ENCODE peak calls at places on chromosomes 6 and 20, in eight cellular contexts. G is thyroid gland, E is ascending aorta, D is lower lobe of right lung, Z is tibial artery, T is astrocyte, R is endothelial cell of umbilical vein, N is SJCRH30. I is an unnamed sample.

GRCh38 chr6:118930680-118931079 is 4.3 kb downstream of the MCM9 start:
- DNase-seq in G (no peak), E (no peak), D (no peak), Z (no peak), T (no peak), R (no peak), N (no peak), I (no peak)

GRCh38 chr6:163626073-163626867 is 211.8 kb downstream of the QKI start:
- DNase-seq in G (no peak), E (no peak), D (no peak), Z (no peak), T (peak), R (no peak), N (no peak), I (no peak)

GRCh38 chr6:5025911-5026819 is 22.3 kb upstream of the RPP40 start:
- DNase-seq in G (peak), E (no peak), D (peak), Z (peak), T (peak), R (peak), N (peak), I (peak)

GRCh38 chr6:99151634-99152344 is 197.7 kb downstream of the FAXC start:
- DNase-seq in G (peak), E (no peak), D (peak), Z (no peak), T (peak), R (peak), N (peak), I (peak)

GRCh38 chr6:28266962-28267694 is at the start of gene ZSCAN26:
- DNase-seq in G (peak), E (peak), D (peak), Z (peak), T (peak), R (peak), N (peak), I (peak)

GRCh38 chr20:24165336-24166126 is 177.0 kb upstream of the GGTLC1 start:
- DNase-seq in G (no peak), E (no peak), D (no peak), Z (no peak), T (no peak), R (peak), N (no peak), I (peak)

GRCh38 chr6:36054415-36054814 is 26.8 kb downstream of the MAPK14 start:
- DNase-seq in G (no peak), E (no peak), D (no peak), Z (no peak), T (no peak), R (no peak), N (no peak), I (no peak)

GRCh38 chr6:33749401-33749800 is 2.7 kb upstream of the IP6K3 start:
- DNase-seq in G (no peak), E (no peak), D (no peak), Z (no peak), T (no peak), R (no peak), N (no peak), I (no peak)

GRCh38 chr6:35090734-35091133 is 50.4 kb downstream of the TCP11 start:
- DNase-seq in G (no peak), E (no peak), D (no peak), Z (no peak), T (no peak), R (no peak), N (no peak), I (no peak)

GRCh38 chr6:24117016-24117415 is 9.0 kb upstream of the NRSN1 start:
- DNase-seq in G (no peak), E (no peak), D (no peak), Z (no peak), T (no peak), R (no peak), N (no peak), I (no peak)

GRCh38 chr20:43477193-43477592 is 19.5 kb downstream of the SRSF6 start:
- DNase-seq in G (no peak), E (no peak), D (no peak), Z (no peak), T (no peak), R (no peak), N (peak), I (no peak)

GRCh38 chr6:14664112-14664592 is 546.6 kb downstream of the CD83 start:
- DNase-seq in G (no peak), E (no peak), D (no peak), Z (no peak), T (no peak), R (no peak), N (no peak), I (no peak)

GRCh38 chr6:68559716-68560115 is 75.4 kb upstream of the ADGRB3 start:
- DNase-seq in G (no peak), E (no peak), D (no peak), Z (no peak), T (peak), R (no peak), N (peak), I (no peak)

GRCh38 chr20:58433759-58434158 is 44.7 kb downstream of the VAPB start:
- DNase-seq in G (no peak), E (no peak), D (no peak), Z (no peak), T (peak), R (peak), N (peak), I (no peak)

GRCh38 chr6:109305028-109305427 is 77.2 kb downstream of the CD164 start:
- DNase-seq in G (no peak), E (no peak), D (no peak), Z (no peak), T (no peak), R (no peak), N (no peak), I (no peak)

GRCh38 chr6:109303149-109303548 is 79.1 kb downstream of the CD164 start:
- DNase-seq in G (peak), E (no peak), D (no peak), Z (no peak), T (no peak), R (no peak), N (no peak), I (no peak)

GRCh38 chr6:109302176-109302575 is 80.1 kb downstream of the CD164 start:
- DNase-seq in G (no peak), E (no peak), D (no peak), Z (no peak), T (no peak), R (no peak), N (no peak), I (no peak)

GRCh38 chr6:109303647-109304283 is 78.5 kb downstream of the CD164 start:
- DNase-seq in G (no peak), E (no peak), D (no peak), Z (no peak), T (no peak), R (no peak), N (no peak), I (no peak)

DNA sequence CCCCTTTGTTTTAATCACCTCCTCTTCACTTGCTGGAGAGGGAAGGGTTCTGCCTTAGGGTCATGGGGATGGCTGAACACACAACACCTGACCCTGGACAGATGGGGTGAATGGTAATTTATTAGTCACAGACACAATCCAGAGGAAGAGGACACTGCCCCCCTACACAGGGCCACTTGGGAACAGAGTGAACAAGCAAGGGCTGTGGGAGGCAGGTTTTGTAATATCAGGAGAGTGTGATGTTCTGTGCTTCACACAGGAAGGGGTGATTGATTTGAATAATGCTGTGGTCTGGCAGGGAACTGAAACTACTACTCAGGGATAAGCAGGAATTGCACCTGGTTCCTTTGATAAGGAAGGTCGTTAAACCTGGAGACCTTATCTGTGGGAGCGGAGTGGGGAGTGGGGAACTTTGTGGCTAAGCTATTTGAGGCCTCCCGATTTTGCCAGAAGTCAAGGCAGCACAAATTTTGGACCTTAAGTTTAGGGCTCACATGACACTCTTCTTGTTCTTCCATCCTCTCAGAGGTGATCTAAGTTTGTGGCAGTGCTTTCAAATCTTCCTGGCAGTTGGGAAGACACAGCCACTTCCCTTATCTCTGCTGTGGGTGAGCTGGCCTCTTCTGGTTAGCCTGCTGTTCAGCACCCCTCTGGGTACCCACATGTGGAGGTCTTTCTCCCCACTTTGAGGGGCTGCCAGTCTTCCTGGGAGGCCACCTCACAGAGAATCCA is 77.8 kb downstream of the CD164 start:
- DNase-seq in G (no peak), E (no peak), D (no peak), Z (no peak), T (no peak), R (no peak), N (no peak), I (no peak)
- H3K27ac ChIP-seq in G (no peak), E (peak), D (no peak), Z (peak), T (no peak), R (no peak), N (no peak), I (no peak)

GRCh38 chr6:88473622-88474021 is 307.5 kb upstream of the CNR1 start:
- DNase-seq in G (no peak), E (no peak), D (no peak), Z (no peak), T (no peak), R (no peak), N (no peak), I (no peak)
- H3K4me3 ChIP-seq in G (no peak), E (no peak), D (no peak), Z (no peak), T (no peak), R (no peak), N (no peak), I (no peak)

DNA sequence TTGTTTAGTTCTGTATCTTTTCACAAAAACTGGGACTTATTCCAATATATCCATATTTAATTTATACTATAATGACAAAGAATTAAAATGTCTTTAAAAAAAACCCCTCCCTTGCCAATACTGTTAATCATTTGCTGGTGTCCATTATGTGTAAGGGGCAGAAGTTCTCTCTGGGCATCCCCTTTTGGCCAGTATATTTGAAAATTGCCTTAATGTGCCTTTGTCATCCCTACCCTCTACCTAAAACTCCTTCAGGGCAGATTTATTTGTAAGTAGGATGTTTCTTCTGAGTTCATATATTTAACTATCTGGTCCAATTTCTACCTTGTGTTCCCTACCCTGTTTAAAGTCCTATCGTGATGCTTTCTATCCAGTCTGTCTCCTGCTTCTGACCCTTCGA is 62.9 kb downstream of the ARHGAP18 start:
- DNase-seq in G (no peak), E (no peak), D (no peak), Z (no peak), T (no peak), R (no peak), N (no peak), I (no peak)
- H3K27ac ChIP-seq in G (peak), E (no peak), D (no peak), Z (no peak), T (peak), R (peak), N (no peak), I (peak)

DNA sequence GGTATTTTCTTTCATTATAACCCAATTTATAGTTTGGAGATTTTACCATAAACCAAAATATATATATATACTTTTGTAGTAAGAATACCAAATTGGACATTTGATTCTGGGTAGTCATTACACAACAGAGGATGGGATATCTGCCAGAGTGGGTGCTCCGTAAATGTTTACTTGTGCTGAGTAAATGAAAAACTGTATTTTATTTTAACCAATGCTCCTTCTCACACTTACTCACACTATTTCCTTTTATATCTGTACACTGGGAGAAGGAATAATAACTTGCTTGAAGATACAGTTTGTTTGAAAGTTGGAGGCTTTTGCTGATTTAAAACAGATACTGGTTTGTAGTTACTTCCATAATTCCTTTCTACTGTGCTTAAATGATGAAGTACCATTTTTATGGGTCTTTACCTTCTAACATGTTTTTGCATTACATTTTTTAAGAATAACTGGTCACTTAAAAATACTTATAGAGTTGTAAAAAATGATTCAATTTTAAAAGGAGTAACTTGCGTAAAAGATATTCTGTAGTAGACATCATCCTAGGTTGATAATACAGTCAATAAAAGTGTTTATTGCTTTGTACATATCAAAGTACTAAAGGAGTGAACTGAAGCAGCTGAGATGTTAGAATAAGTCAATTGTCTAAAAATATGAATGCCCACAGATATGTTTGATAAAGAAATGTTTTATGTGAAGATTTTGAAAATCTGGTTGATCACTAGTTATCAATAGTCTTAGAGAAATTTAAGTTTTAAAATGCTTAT is 411.7 kb downstream of the UTRN start:
- DNase-seq in G (no peak), E (no peak), D (no peak), Z (no peak), T (no peak), R (no peak), N (no peak), I (no peak)
- H3K4me3 ChIP-seq in G (no peak), E (no peak), D (no peak), Z (no peak), T (no peak), R (no peak), N (no peak), I (no peak)

DNA sequence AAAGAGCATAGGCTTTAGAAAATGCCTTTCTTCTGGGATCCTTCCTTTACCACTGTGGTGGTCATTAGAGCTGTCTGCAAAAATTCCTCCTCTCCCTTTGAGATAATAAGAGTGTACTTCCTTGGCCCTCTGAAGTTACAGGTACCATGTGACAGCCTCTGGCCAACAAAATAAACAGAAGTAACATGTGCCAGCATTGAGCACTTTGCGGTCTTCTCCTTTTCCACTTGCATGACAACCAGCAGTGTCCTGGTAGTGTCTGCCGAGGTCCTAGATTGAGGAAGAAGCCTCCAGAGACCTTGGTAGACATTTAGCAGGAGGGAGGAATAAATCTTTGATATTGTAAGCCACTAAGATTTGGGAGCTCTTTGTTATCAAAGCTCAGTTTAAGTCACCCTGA is 87.5 kb upstream of the ARID1B start:
- DNase-seq in G (no peak), E (peak), D (no peak), Z (peak), T (no peak), R (no peak), N (no peak), I (no peak)
- H3K27ac ChIP-seq in G (no peak), E (peak), D (no peak), Z (peak), T (no peak), R (no peak), N (no peak), I (no peak)

DNA sequence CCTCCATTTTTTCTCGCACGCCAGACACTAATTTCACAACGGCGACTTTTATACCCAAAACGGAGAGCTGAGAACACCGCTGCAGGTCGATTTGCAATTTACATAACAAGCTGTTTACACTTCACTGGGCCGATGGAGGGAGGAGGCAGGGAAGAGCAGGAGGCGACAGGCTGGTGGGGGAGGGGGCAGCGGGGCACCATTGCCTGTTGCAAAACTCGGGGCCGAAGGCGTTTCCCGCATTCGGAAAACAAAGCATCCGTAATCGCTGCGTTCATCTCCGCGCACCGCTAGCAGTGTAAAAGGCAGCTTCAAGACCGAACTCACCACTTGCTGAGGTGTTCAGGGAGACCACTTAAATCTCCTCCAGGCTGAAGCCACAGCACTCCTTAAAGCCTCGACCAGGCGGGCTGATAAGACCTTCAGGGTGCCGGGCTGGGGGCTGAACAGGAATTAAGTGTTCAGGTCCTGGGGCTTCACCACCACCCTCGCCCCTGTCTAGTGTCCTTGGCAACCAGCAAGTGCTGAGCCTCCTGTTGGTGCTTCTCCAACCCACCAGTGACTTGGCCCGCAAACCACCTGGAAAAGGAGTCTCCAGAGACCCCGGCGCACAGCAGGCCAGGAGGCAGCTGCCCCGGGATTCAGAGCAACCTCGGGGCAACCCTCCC is 2.0 kb upstream of the FOXC1 start:
- DNase-seq in G (no peak), E (no peak), D (no peak), Z (no peak), T (no peak), R (peak), N (no peak), I (no peak)
- H3K4me3 ChIP-seq in G (no peak), E (peak), D (no peak), Z (peak), T (peak), R (no peak), N (no peak), I (no peak)

GRCh38 chr20:31695849-31696804 is 26.5 kb downstream of the BCL2L1 start:
- DNase-seq in G (no peak), E (peak), D (peak), Z (peak), T (peak), R (peak), N (no peak), I (no peak)

GRCh38 chr20:31698803-31699718 is 23.6 kb downstream of the BCL2L1 start:
- DNase-seq in G (peak), E (peak), D (peak), Z (peak), T (peak), R (peak), N (peak), I (peak)

GRCh38 chr20:31699801-31700728 is 22.6 kb downstream of the BCL2L1 start:
- DNase-seq in G (no peak), E (no peak), D (no peak), Z (no peak), T (no peak), R (no peak), N (no peak), I (no peak)

GRCh38 chr20:31700747-31701146 is 21.9 kb downstream of the BCL2L1 start:
- DNase-seq in G (no peak), E (no peak), D (no peak), Z (no peak), T (no peak), R (no peak), N (no peak), I (peak)

GRCh38 chr20:31698243-31698802 is 24.3 kb downstream of the BCL2L1 start:
- DNase-seq in G (no peak), E (no peak), D (no peak), Z (no peak), T (no peak), R (no peak), N (no peak), I (no peak)
- H3K27ac ChIP-seq in G (peak), E (peak), D (peak), Z (peak), T (peak), R (peak), N (peak), I (peak)

DNA sequence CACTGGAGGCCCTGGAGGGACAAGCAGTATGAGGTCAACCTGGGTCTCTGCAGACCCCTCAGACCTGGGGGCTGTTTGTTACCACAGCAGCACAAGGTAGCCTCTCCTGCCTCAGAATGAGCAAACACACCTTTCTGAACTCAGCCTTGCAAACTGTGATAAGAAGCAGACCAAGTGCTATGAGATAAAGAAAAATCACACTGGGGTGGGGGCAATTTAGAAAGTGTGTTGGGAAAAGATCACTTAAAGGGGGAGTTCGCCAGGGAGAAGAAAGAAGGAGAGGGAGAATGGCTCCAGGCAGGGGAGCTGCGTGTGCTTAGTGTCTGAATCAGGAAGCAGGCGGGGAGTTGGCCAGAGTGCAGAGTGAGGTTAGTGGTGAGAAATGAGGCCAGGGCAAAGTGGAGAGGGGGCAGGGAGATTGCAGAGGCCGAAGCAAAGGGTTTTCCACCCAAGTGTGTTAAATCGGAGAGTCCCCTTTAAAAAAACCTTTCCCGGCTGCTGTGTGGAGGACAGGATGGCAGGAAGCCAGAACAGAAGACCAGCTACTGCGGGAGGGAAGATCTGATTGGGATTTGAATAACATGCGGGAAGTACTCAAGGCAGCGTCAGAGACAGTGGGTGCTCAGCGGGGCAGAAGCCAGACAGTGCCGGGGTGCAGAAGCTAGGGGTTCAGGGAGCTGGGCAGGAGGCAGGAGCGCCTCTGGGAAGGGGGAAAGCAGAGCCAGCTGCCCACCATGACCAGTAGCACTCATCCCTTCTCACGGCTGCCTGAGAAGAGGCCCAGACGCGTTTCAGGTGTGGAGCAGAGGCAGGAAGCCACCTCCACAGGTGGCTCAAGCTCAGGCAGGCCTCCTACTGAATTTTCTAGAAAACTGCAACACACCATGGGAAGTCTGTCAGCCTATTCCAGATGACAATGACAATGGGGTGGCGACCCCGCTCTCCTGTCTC is 9.0 kb downstream of the ADA start:
- DNase-seq in G (peak), E (no peak), D (peak), Z (peak), T (peak), R (peak), N (peak), I (peak)
- H3K4me3 ChIP-seq in G (no peak), E (peak), D (peak), Z (no peak), T (no peak), R (no peak), N (peak), I (no peak)

I was measured in testis.